ENCODE peak calls at places on chromosomes 12 and 14, in ten cellular contexts. One of them, this sample, is unnamed.

GRCh38 chr12:48183876-48184548 is 568 bp downstream of the CCDC184 start:
- DNase-seq in vagina: no peak
- DNase-seq in left ventricle myocardium inferior: no peak
- DNase-seq in coronary artery: no peak
- DNase-seq in mammary epithelial cell: no peak
- DNase-seq in fibroblast of villous mesenchyme: no peak
- DNase-seq in tibial nerve: no peak
- DNase-seq in endothelial cell: peak
- DNase-seq in MCF 10A: no peak
- DNase-seq in GM12865: no peak
- DNase-seq in this sample: no peak

GRCh38 chr14:102363182-102363952 is 626 bp downstream of the TECPR2 start:
- DNase-seq in vagina: no peak
- DNase-seq in tibial nerve: peak
- DNase-seq in left ventricle myocardium inferior: peak
- DNase-seq in MCF 10A: peak
- DNase-seq in coronary artery: no peak
- DNase-seq in GM12865: peak
- DNase-seq in endothelial cell: no peak
- DNase-seq in mammary epithelial cell: peak
- DNase-seq in fibroblast of villous mesenchyme: peak
- DNase-seq in this sample: peak

GRCh38 chr12:95204141-95204866 is 13.0 kb downstream of the FGD6 start:
- DNase-seq in coronary artery: no peak
- DNase-seq in GM12865: peak
- DNase-seq in fibroblast of villous mesenchyme: peak
- DNase-seq in vagina: peak
- DNase-seq in MCF 10A: peak
- DNase-seq in left ventricle myocardium inferior: no peak
- DNase-seq in endothelial cell: peak
- DNase-seq in tibial nerve: peak
- DNase-seq in mammary epithelial cell: peak
- DNase-seq in this sample: peak

GRCh38 chr14:94317259-94317658 is 5.9 kb downstream of the SERPINA6 start:
- DNase-seq in endothelial cell: no peak
- DNase-seq in vagina: peak
- DNase-seq in left ventricle myocardium inferior: peak
- DNase-seq in GM12865: no peak
- DNase-seq in fibroblast of villous mesenchyme: peak
- DNase-seq in MCF 10A: peak
- DNase-seq in coronary artery: no peak
- DNase-seq in mammary epithelial cell: no peak
- DNase-seq in tibial nerve: peak
- DNase-seq in this sample: no peak

GRCh38 chr12:15605886-15606590 is 183.2 kb downstream of the EPS8 start:
- DNase-seq in tibial nerve: no peak
- DNase-seq in endothelial cell: no peak
- DNase-seq in vagina: no peak
- DNase-seq in mammary epithelial cell: no peak
- DNase-seq in coronary artery: no peak
- DNase-seq in fibroblast of villous mesenchyme: no peak
- DNase-seq in MCF 10A: no peak
- DNase-seq in GM12865: no peak
- DNase-seq in left ventricle myocardium inferior: no peak
- DNase-seq in this sample: no peak

GRCh38 chr14:91229743-91230200 is 14.7 kb downstream of the GPR68 start:
- DNase-seq in mammary epithelial cell: peak
- DNase-seq in MCF 10A: no peak
- DNase-seq in fibroblast of villous mesenchyme: peak
- DNase-seq in tibial nerve: no peak
- DNase-seq in left ventricle myocardium inferior: no peak
- DNase-seq in coronary artery: no peak
- DNase-seq in GM12865: peak
- DNase-seq in vagina: no peak
- DNase-seq in endothelial cell: no peak
- DNase-seq in this sample: peak

GRCh38 chr14:66539034-66539433 is 31.1 kb downstream of the GPHN start:
- DNase-seq in left ventricle myocardium inferior: no peak
- DNase-seq in fibroblast of villous mesenchyme: no peak
- DNase-seq in mammary epithelial cell: no peak
- DNase-seq in GM12865: peak
- DNase-seq in endothelial cell: no peak
- DNase-seq in vagina: no peak
- DNase-seq in MCF 10A: no peak
- DNase-seq in coronary artery: no peak
- DNase-seq in tibial nerve: no peak
- DNase-seq in this sample: no peak

GRCh38 chr14:47155395-47155794 is 503.8 kb upstream of the RPL10L start:
- DNase-seq in vagina: no peak
- DNase-seq in mammary epithelial cell: no peak
- DNase-seq in fibroblast of villous mesenchyme: no peak
- DNase-seq in coronary artery: no peak
- DNase-seq in GM12865: no peak
- DNase-seq in left ventricle myocardium inferior: no peak
- DNase-seq in endothelial cell: no peak
- DNase-seq in MCF 10A: no peak
- DNase-seq in tibial nerve: no peak
- DNase-seq in this sample: no peak

GRCh38 chr12:57715786-57716185 is 21.9 kb downstream of the OS9 start:
- DNase-seq in mammary epithelial cell: no peak
- DNase-seq in fibroblast of villous mesenchyme: no peak
- DNase-seq in MCF 10A: no peak
- DNase-seq in endothelial cell: no peak
- DNase-seq in coronary artery: no peak
- DNase-seq in tibial nerve: no peak
- DNase-seq in vagina: peak
- DNase-seq in GM12865: no peak
- DNase-seq in left ventricle myocardium inferior: no peak
- DNase-seq in this sample: no peak

GRCh38 chr14:91341331-91342242 is 76.0 kb downstream of the CCDC88C start:
- DNase-seq in vagina: no peak
- DNase-seq in endothelial cell: no peak
- DNase-seq in GM12865: no peak
- DNase-seq in mammary epithelial cell: no peak
- DNase-seq in fibroblast of villous mesenchyme: no peak
- DNase-seq in tibial nerve: no peak
- DNase-seq in MCF 10A: no peak
- DNase-seq in left ventricle myocardium inferior: no peak
- DNase-seq in coronary artery: no peak
- DNase-seq in this sample: no peak

GRCh38 chr12:110555509-110556406 is 27.4 kb downstream of the PPTC7 start:
- DNase-seq in coronary artery: no peak
- DNase-seq in tibial nerve: no peak
- DNase-seq in vagina: no peak
- DNase-seq in mammary epithelial cell: peak
- DNase-seq in MCF 10A: peak
- DNase-seq in endothelial cell: no peak
- DNase-seq in fibroblast of villous mesenchyme: peak
- DNase-seq in left ventricle myocardium inferior: no peak
- DNase-seq in GM12865: no peak
- DNase-seq in this sample: peak

DNA sequence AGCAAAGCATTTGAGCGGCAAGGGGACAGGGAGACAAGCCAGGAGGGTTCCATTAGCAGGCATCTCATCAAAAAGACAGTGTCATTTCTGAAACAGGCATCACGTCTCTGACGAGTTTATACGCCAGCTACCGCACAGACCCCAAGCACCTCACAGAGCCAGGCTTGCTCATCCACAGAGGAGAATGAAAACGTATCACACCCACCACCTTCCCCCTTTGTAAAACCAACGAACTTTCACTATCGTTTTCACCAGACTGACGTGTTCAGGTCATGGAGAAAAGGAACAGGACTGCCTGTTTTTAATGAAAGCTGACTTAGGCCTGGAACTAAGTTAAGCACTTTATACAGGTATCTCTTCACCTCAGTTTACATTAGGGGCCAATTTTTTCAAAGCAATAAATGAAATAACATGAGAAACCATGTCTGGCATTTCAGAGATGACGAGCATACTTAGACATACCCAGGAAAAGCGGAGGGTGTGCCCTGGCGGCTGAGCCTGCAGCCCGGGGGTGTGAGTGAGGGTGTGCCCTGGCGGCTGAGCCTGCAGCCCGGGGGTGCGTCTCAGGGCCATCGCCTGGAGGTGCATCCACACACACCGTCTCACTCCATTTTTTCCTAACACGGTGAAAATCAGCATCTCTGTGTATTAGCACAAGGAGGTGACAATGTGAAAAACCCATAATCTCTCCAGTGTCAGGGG is 41.9 kb downstream of the STX2 start:
- DNase-seq in tibial nerve: no peak
- DNase-seq in mammary epithelial cell: no peak
- DNase-seq in coronary artery: no peak
- DNase-seq in endothelial cell: no peak
- DNase-seq in GM12865: peak
- DNase-seq in vagina: no peak
- DNase-seq in left ventricle myocardium inferior: no peak
- DNase-seq in fibroblast of villous mesenchyme: no peak
- DNase-seq in MCF 10A: no peak
- DNase-seq in this sample: no peak
- TF ChIP-seq CTCF in tibial nerve: no peak
- TF ChIP-seq CTCF in mammary epithelial cell: no peak
- TF ChIP-seq CTCF in coronary artery: no peak
- TF ChIP-seq CTCF in endothelial cell: no peak
- TF ChIP-seq CTCF in GM12865: no peak
- TF ChIP-seq CTCF in vagina: no peak
- TF ChIP-seq CTCF in left ventricle myocardium inferior: no peak
- TF ChIP-seq CTCF in fibroblast of villous mesenchyme: no peak
- TF ChIP-seq CTCF in MCF 10A: no peak
- TF ChIP-seq CTCF in this sample: no peak

DNA sequence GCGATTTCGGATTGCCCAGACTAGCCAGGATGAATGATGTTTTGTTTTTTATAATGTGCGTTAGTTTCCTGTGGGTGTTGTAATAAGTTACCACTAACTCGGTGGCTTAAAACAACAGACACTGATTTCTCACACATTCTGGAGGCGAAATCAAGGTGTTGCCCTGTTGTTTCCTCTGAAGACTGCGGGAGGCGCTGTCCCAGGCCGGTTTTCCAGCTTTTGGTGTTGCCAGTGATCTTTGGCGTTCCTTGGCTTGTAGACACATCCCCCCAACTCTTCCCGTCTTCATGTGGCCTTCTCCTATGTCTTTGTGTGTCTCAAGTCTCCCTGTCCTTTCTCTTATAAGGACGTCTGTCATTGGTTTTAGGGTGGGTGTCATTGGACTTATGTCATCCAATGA is 267.7 kb downstream of the AACS start:
- DNase-seq in fibroblast of villous mesenchyme: no peak
- DNase-seq in coronary artery: peak
- DNase-seq in left ventricle myocardium inferior: no peak
- DNase-seq in MCF 10A: no peak
- DNase-seq in tibial nerve: no peak
- DNase-seq in GM12865: no peak
- DNase-seq in endothelial cell: no peak
- DNase-seq in vagina: no peak
- DNase-seq in mammary epithelial cell: no peak
- DNase-seq in this sample: no peak
- TF ChIP-seq CTCF in fibroblast of villous mesenchyme: no peak
- TF ChIP-seq CTCF in coronary artery: no peak
- TF ChIP-seq CTCF in left ventricle myocardium inferior: no peak
- TF ChIP-seq CTCF in MCF 10A: peak
- TF ChIP-seq CTCF in tibial nerve: no peak
- TF ChIP-seq CTCF in GM12865: peak
- TF ChIP-seq CTCF in endothelial cell: peak
- TF ChIP-seq CTCF in vagina: no peak
- TF ChIP-seq CTCF in mammary epithelial cell: no peak
- TF ChIP-seq CTCF in this sample: peak

DNA sequence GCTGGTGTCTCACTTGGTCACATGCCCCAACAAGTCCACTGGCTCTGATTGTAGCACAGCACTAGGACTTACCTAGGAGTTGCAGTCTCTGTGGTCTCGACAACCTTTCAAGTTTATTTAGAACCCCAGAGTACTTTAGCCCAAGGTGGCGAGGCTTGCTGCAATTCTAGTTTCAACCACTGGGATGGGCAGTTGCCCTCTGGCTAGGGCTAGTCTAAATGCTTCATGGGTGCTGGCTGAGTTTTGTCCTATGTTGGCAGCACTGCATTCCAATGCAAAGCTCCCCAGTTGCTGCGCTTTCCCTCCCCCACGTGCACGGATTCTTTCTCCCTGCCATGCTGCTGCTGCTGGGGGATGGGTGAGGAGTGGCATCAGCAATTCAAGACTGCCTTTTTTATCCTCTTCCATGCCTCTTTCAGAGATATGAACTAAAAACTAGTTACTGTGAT is 207.9 kb downstream of the SYNE2 start:
- DNase-seq in fibroblast of villous mesenchyme: peak
- DNase-seq in coronary artery: no peak
- DNase-seq in GM12865: peak
- DNase-seq in vagina: no peak
- DNase-seq in mammary epithelial cell: peak
- DNase-seq in tibial nerve: no peak
- DNase-seq in endothelial cell: peak
- DNase-seq in left ventricle myocardium inferior: no peak
- DNase-seq in MCF 10A: peak
- DNase-seq in this sample: no peak
- TF ChIP-seq CTCF in fibroblast of villous mesenchyme: peak
- TF ChIP-seq CTCF in coronary artery: no peak
- TF ChIP-seq CTCF in GM12865: peak
- TF ChIP-seq CTCF in vagina: no peak
- TF ChIP-seq CTCF in mammary epithelial cell: peak
- TF ChIP-seq CTCF in tibial nerve: no peak
- TF ChIP-seq CTCF in endothelial cell: peak
- TF ChIP-seq CTCF in left ventricle myocardium inferior: peak
- TF ChIP-seq CTCF in MCF 10A: peak
- TF ChIP-seq CTCF in this sample: peak

GRCh38 chr14:39726563-39726962 is 294.3 kb upstream of the FBXO33 start:
- DNase-seq in vagina: no peak
- DNase-seq in fibroblast of villous mesenchyme: no peak
- DNase-seq in coronary artery: no peak
- DNase-seq in GM12865: no peak
- DNase-seq in tibial nerve: no peak
- DNase-seq in MCF 10A: no peak
- DNase-seq in left ventricle myocardium inferior: no peak
- DNase-seq in endothelial cell: no peak
- DNase-seq in mammary epithelial cell: no peak
- DNase-seq in this sample: no peak

GRCh38 chr14:39734306-39734705 is 302.1 kb upstream of the FBXO33 start:
- DNase-seq in coronary artery: no peak
- DNase-seq in MCF 10A: no peak
- DNase-seq in endothelial cell: no peak
- DNase-seq in left ventricle myocardium inferior: no peak
- DNase-seq in vagina: no peak
- DNase-seq in tibial nerve: no peak
- DNase-seq in GM12865: no peak
- DNase-seq in fibroblast of villous mesenchyme: no peak
- DNase-seq in mammary epithelial cell: no peak
- DNase-seq in this sample: no peak

GRCh38 chr14:39733741-39734140 is 301.5 kb upstream of the FBXO33 start:
- DNase-seq in left ventricle myocardium inferior: no peak
- DNase-seq in fibroblast of villous mesenchyme: no peak
- DNase-seq in endothelial cell: no peak
- DNase-seq in coronary artery: no peak
- DNase-seq in mammary epithelial cell: no peak
- DNase-seq in MCF 10A: no peak
- DNase-seq in tibial nerve: no peak
- DNase-seq in GM12865: peak
- DNase-seq in vagina: no peak
- DNase-seq in this sample: no peak

DNA sequence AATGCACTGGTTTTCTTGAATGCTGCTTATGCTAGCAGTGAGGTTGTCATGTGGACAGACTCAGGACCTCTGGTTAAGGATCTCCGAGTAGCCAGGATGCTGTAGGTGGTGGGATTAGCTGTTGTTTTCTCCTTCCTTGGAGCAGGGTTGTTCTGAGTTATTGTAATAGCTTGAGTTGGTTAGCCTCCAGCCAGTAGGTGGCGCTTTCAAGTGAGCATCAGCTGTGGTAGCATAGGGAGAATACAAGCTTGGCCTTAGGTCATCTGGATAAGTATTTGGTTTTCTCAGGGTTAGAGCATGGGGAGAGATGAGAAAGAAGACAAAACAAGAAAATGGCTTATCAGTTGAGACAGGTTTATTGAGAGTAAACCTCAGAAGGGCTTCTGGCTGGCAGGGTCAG is 299.7 kb upstream of the FBXO33 start:
- DNase-seq in MCF 10A: peak
- DNase-seq in coronary artery: no peak
- DNase-seq in mammary epithelial cell: no peak
- DNase-seq in left ventricle myocardium inferior: no peak
- DNase-seq in fibroblast of villous mesenchyme: no peak
- DNase-seq in tibial nerve: no peak
- DNase-seq in GM12865: peak
- DNase-seq in vagina: no peak
- DNase-seq in endothelial cell: no peak
- DNase-seq in this sample: no peak
- TF ChIP-seq CTCF in MCF 10A: no peak
- TF ChIP-seq CTCF in coronary artery: no peak
- TF ChIP-seq CTCF in mammary epithelial cell: no peak
- TF ChIP-seq CTCF in left ventricle myocardium inferior: no peak
- TF ChIP-seq CTCF in fibroblast of villous mesenchyme: no peak
- TF ChIP-seq CTCF in tibial nerve: no peak
- TF ChIP-seq CTCF in GM12865: peak
- TF ChIP-seq CTCF in vagina: no peak
- TF ChIP-seq CTCF in endothelial cell: no peak
- TF ChIP-seq CTCF in this sample: peak